ENCODE peak calls at places on chromosomes 16 and 17, in seven cellular contexts. X, L, M, K, F, Q and A are unnamed samples.

GRCh38 chr17:31329221-31329620 is 7.8 kb upstream of the EVI2A start:
- DNase-seq in L (no peak), Q (no peak), M (no peak), F (no peak), K (no peak), X (no peak), A (no peak)

GRCh38 chr16:85991425-85991824 is 92.5 kb downstream of the IRF8 start:
- DNase-seq in Q (no peak), K (peak; percentile 22), X (no peak), F (no peak), M (no peak), L (no peak), A (no peak)

GRCh38 chr17:66403846-66404597 is 101.6 kb downstream of the PRKCA start:
- DNase-seq in M (no peak), F (no peak), Q (no peak), X (no peak), L (no peak), K (no peak), A (no peak)

GRCh38 chr17:76354747-76355310 is 1.1 kb upstream of the PRPSAP1 start:
- DNase-seq in K (no peak), X (no peak), Q (no peak), L (no peak), F (no peak), M (no peak), A (no peak)

GRCh38 chr16:50428116-50428515 is 59.3 kb upstream of the BRD7 start:
- DNase-seq in F (no peak), X (no peak), M (no peak), Q (no peak), K (no peak), L (no peak), A (no peak)

GRCh38 chr16:59412275-59412841 is 678.2 kb upstream of the GOT2 start:
- DNase-seq in F (no peak), Q (no peak), M (no peak), X (no peak), L (no peak), K (peak; percentile 41), A (no peak)

GRCh38 chr16:11128211-11129123 is 127.5 kb downstream of the SOCS1 start:
- DNase-seq in L (no peak), M (no peak), Q (no peak), F (no peak), K (no peak), X (no peak), A (no peak)

GRCh38 chr17:30377574-30377973 is 1.2 kb upstream of the CPD start:
- DNase-seq in M (no peak), X (no peak), L (no peak), F (no peak), Q (no peak), K (no peak), A (no peak)

GRCh38 chr17:8499171-8499570 is 63.5 kb downstream of the NDEL1 start:
- DNase-seq in M (no peak), X (no peak), L (no peak), Q (no peak), K (no peak), F (no peak), A (no peak)

GRCh38 chr16:19114359-19115147 is 789 bp downstream of the ITPRIPL2 start:
- DNase-seq in M (no peak), L (no peak), Q (peak; percentile 21), X (no peak), F (no peak), K (peak; percentile 44), A (peak; percentile 29)

GRCh38 chr16:84498859-84499620 is 5.4 kb downstream of the MEAK7 start:
- DNase-seq in F (no peak), M (no peak), L (no peak), X (no peak), K (no peak), Q (no peak), A (no peak)

GRCh38 chr17:82320956-82321927 is 3.8 kb upstream of the CD7 start:
- DNase-seq in Q (no peak), K (peak; percentile 63), L (peak; percentile 68), X (no peak), F (no peak), M (peak; percentile 24), A (no peak)

GRCh38 chr17:7993972-7994589 is 8.3 kb upstream of the GUCY2D start:
- DNase-seq in F (no peak), Q (no peak), X (no peak), L (no peak), M (no peak), K (no peak), A (no peak)

GRCh38 chr16:17467923-17468540 is 2.7 kb downstream of the XYLT1 start:
- DNase-seq in L (peak; percentile 70), M (peak; percentile 35), F (peak; percentile 47), K (peak; percentile 84), Q (no peak), X (no peak), A (peak; percentile 59)

GRCh38 chr16:9258423-9259051 is 167.1 kb downstream of the HAPSTR1 start:
- DNase-seq in F (peak; percentile 8), Q (no peak), K (peak; percentile 80), M (no peak), L (peak; percentile 61), X (no peak), A (peak; percentile 41)

GRCh38 chr17:80260791-80261158 is at the start of gene RNF213:
- DNase-seq in Q (no peak), X (no peak), K (peak; percentile 79), M (peak; percentile 12), L (peak; percentile 70), F (no peak), A (peak; percentile 46)

GRCh38 chr17:69117855-69118758 is 23.6 kb downstream of the ABCA6 start:
- DNase-seq in X (no peak), M (no peak), K (no peak), F (no peak), Q (no peak), L (no peak), A (no peak)

GRCh38 chr17:73030995-73031394 is 61.5 kb downstream of the SLC39A11 start:
- DNase-seq in M (no peak), K (no peak), L (no peak), Q (no peak), X (no peak), F (no peak), A (no peak)

GRCh38 chr17:40325156-40326013 is 16.4 kb downstream of the RARA start:
- DNase-seq in F (no peak), L (no peak), K (no peak), Q (no peak), M (no peak), X (no peak), A (no peak)

GRCh38 chr16:82639666-82640336 is 13.0 kb downstream of the CDH13 start:
- DNase-seq in F (no peak), Q (no peak), K (peak; percentile 82), M (no peak), X (no peak), L (peak; percentile 75), A (peak; percentile 56)

GRCh38 chr16:1772362-1772907 is at the start of gene EME2:
- DNase-seq in L (peak; percentile 37), K (peak; percentile 54), F (no peak), M (no peak), Q (no peak), X (no peak), A (no peak)

GRCh38 chr17:28726396-28726911 is 421 bp upstream of the TLCD1 start:
- DNase-seq in M (peak; percentile 56), X (no peak), Q (no peak), K (peak; percentile 90), F (no peak), L (peak; percentile 75), A (no peak)

GRCh38 chr16:27225536-27226360 is 22.4 kb downstream of the KDM8 start:
- DNase-seq in M (peak; percentile 51), Q (no peak), L (no peak), F (no peak), K (no peak), X (no peak), A (no peak)

GRCh38 chr17:71668807-71669206 is 452.0 kb upstream of the SOX9 start:
- DNase-seq in Q (no peak), L (no peak), X (no peak), K (no peak), M (no peak), F (no peak), A (no peak)